ENCODE peak calls at places on chromosomes 4 and X, in four cellular contexts. One of them, this sample, is unnamed. For H3K4me1, the result is how much of the 10 kb centered on the place peaks cover.

GRCh38 chrX:120761810-120762209 is 113.9 kb downstream of the CT47B1 start:
- DNase-seq in cardiac muscle cell: no peak
- DNase-seq in hepatocyte: no peak
- DNase-seq in upper lobe of left lung: no peak
- DNase-seq in this sample: no peak

GRCh38 chrX:133005038-133005437 is 46.6 kb upstream of the HS6ST2 start:
- DNase-seq in hepatocyte: peak
- DNase-seq in upper lobe of left lung: no peak
- DNase-seq in cardiac muscle cell: peak
- DNase-seq in this sample: no peak

GRCh38 chr4:162075691-162076090 is 88.1 kb downstream of the FSTL5 start:
- DNase-seq in upper lobe of left lung: no peak
- DNase-seq in hepatocyte: no peak
- DNase-seq in cardiac muscle cell: no peak
- DNase-seq in this sample: no peak

GRCh38 chrX:3820170-3820569 is 106.7 kb upstream of the PRKX start:
- DNase-seq in upper lobe of left lung: no peak
- DNase-seq in hepatocyte: peak
- DNase-seq in cardiac muscle cell: no peak
- DNase-seq in this sample: no peak

GRCh38 chr4:183797041-183797444 is 108.1 kb upstream of the STOX2 start:
- DNase-seq in upper lobe of left lung: peak
- DNase-seq in hepatocyte: peak
- DNase-seq in cardiac muscle cell: peak
- DNase-seq in this sample: no peak

GRCh38 chr4:118762753-118763477 is 73.0 kb downstream of the SEC24D start:
- DNase-seq in cardiac muscle cell: no peak
- DNase-seq in upper lobe of left lung: no peak
- DNase-seq in hepatocyte: no peak
- DNase-seq in this sample: no peak

GRCh38 chr4:189033801-189034347 is 894.6 kb downstream of the TRIML1 start:
- DNase-seq in upper lobe of left lung: no peak
- DNase-seq in hepatocyte: no peak
- DNase-seq in cardiac muscle cell: no peak
- DNase-seq in this sample: no peak

GRCh38 chr4:113384600-113384999 is 335.1 kb downstream of the ANK2 start:
- DNase-seq in upper lobe of left lung: no peak
- DNase-seq in hepatocyte: no peak
- DNase-seq in cardiac muscle cell: no peak
- DNase-seq in this sample: no peak

GRCh38 chr4:5710962-5711478 is at the start of gene EVC:
- DNase-seq in upper lobe of left lung: peak
- DNase-seq in hepatocyte: peak
- DNase-seq in cardiac muscle cell: peak
- DNase-seq in this sample: peak

GRCh38 chr4:77193511-77194236 is 36.7 kb downstream of the CCNG2 start:
- DNase-seq in upper lobe of left lung: no peak
- DNase-seq in hepatocyte: no peak
- DNase-seq in cardiac muscle cell: no peak
- DNase-seq in this sample: peak

GRCh38 chr4:80189956-80190671 is 7.2 kb upstream of the PRDM8 start:
- DNase-seq in upper lobe of left lung: peak
- DNase-seq in cardiac muscle cell: no peak
- DNase-seq in hepatocyte: no peak
- DNase-seq in this sample: no peak

GRCh38 chr4:105246712-105247111 is 100.0 kb downstream of the TET2 start:
- DNase-seq in cardiac muscle cell: no peak
- DNase-seq in upper lobe of left lung: no peak
- DNase-seq in hepatocyte: no peak
- DNase-seq in this sample: no peak

GRCh38 chr4:91243132-91243531 is 1060.6 kb upstream of the GRID2 start:
- DNase-seq in hepatocyte: peak
- DNase-seq in cardiac muscle cell: no peak
- DNase-seq in upper lobe of left lung: no peak
- DNase-seq in this sample: no peak

GRCh38 chr4:188175288-188175687 is 36.0 kb downstream of the TRIML1 start:
- DNase-seq in upper lobe of left lung: no peak
- DNase-seq in hepatocyte: no peak
- DNase-seq in cardiac muscle cell: no peak
- DNase-seq in this sample: no peak

GRCh38 chr4:73815145-73815544 is 21.3 kb upstream of the CXCL6 start:
- DNase-seq in upper lobe of left lung: no peak
- DNase-seq in hepatocyte: no peak
- DNase-seq in cardiac muscle cell: no peak
- DNase-seq in this sample: no peak

GRCh38 chrX:132853040-132853439 is 105.4 kb downstream of the HS6ST2 start:
- DNase-seq in cardiac muscle cell: no peak
- DNase-seq in upper lobe of left lung: no peak
- DNase-seq in hepatocyte: no peak
- DNase-seq in this sample: no peak

GRCh38 chr4:176425035-176425434 is 105.3 kb downstream of the SPCS3 start:
- DNase-seq in cardiac muscle cell: no peak
- DNase-seq in upper lobe of left lung: no peak
- DNase-seq in hepatocyte: no peak
- DNase-seq in this sample: no peak

GRCh38 chr4:117085185-117085701 is at the start of gene TRAM1L1:
- DNase-seq in cardiac muscle cell: peak
- DNase-seq in upper lobe of left lung: peak
- DNase-seq in hepatocyte: peak
- DNase-seq in this sample: peak

GRCh38 chrX:71911023-71911730 is 532 bp downstream of the NHSL2 start:
- DNase-seq in cardiac muscle cell: peak
- DNase-seq in upper lobe of left lung: peak
- DNase-seq in hepatocyte: peak
- DNase-seq in this sample: no peak

GRCh38 chr4:182978152-182978827 is 61.1 kb upstream of the DCTD start:
- DNase-seq in cardiac muscle cell: no peak
- DNase-seq in upper lobe of left lung: no peak
- DNase-seq in hepatocyte: no peak
- DNase-seq in this sample: no peak

GRCh38 chr4:661856-662761 is 12.0 kb downstream of the ATP5ME start:
- DNase-seq in upper lobe of left lung: peak
- DNase-seq in cardiac muscle cell: no peak
- DNase-seq in hepatocyte: no peak
- DNase-seq in this sample: no peak

GRCh38 chr4:62004881-62005280 is 804.8 kb downstream of the ADGRL3 start:
- DNase-seq in upper lobe of left lung: no peak
- DNase-seq in hepatocyte: no peak
- DNase-seq in cardiac muscle cell: no peak
- DNase-seq in this sample: no peak

GRCh38 chr4:122836941-122837340 is 10.3 kb downstream of the FGF2 start:
- DNase-seq in upper lobe of left lung: no peak
- DNase-seq in cardiac muscle cell: no peak
- DNase-seq in hepatocyte: no peak
- DNase-seq in this sample: no peak

DNA sequence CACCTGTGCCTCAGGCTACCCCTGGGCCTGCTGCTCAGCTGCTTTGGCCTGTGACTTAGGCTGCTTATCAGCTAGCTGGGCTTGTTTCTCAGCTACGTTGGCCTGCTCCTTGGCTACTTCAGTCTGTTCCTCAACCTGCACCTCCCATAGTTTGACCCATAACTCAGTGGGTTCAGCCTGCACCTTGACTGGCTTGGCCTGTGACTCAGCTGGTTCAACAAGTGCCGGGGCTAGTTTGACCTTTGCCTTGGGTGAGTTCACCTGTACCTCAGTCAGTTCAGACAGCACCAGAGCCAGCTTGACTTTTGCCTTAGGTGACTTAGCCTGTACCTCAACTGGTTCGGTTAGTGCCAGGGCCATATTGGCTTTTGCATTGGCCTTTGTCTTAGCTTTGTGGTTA is 171.2 kb downstream of the MSN start:
- DNase-seq in upper lobe of left lung: no peak
- DNase-seq in cardiac muscle cell: no peak
- DNase-seq in hepatocyte: no peak
- DNase-seq in this sample: no peak
- TF ChIP-seq CTCF in upper lobe of left lung: no peak
- TF ChIP-seq CTCF in cardiac muscle cell: no peak
- TF ChIP-seq CTCF in hepatocyte: no peak
- TF ChIP-seq CTCF in this sample: no peak

GRCh38 chr4:87363552-87363951 is 27.4 kb downstream of the HSD17B11 start:
- DNase-seq in upper lobe of left lung: no peak
- DNase-seq in hepatocyte: no peak
- DNase-seq in cardiac muscle cell: no peak
- DNase-seq in this sample: no peak
- H3K4me1 ChIP-seq in upper lobe of left lung: under half
- H3K4me1 ChIP-seq in hepatocyte: under half
- H3K4me1 ChIP-seq in cardiac muscle cell: under half
- H3K4me1 ChIP-seq in this sample: under half

DNA sequence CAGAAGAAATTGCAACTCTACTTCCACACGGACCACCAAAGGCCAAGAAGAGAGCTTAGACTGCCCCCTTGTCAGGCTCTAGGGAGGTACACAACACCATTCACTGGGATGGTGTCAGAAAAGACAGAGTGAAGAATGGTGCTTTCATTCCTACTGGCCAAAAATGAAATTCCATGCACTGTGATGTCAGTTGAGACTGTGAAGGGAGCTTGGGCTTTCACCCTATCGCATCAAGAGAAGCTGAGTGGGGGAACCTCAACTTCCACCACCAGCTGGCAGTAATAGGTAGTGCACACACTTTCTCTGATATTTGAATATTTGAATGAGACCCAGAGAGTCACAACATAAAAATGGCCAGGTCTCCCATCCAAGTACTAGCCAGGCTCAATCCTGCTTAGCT is 65.9 kb downstream of the ZNF711 start:
- DNase-seq in cardiac muscle cell: no peak
- DNase-seq in hepatocyte: no peak
- DNase-seq in upper lobe of left lung: no peak
- DNase-seq in this sample: no peak
- TF ChIP-seq CTCF in cardiac muscle cell: no peak
- TF ChIP-seq CTCF in hepatocyte: no peak
- TF ChIP-seq CTCF in upper lobe of left lung: no peak
- TF ChIP-seq CTCF in this sample: no peak

GRCh38 chr4:15682790-15683495 is 1.3 kb downstream of the FAM200B start:
- DNase-seq in upper lobe of left lung: no peak
- DNase-seq in cardiac muscle cell: no peak
- DNase-seq in hepatocyte: no peak
- DNase-seq in this sample: no peak

GRCh38 chr4:15682340-15682725 is 706 bp downstream of the FAM200B start:
- DNase-seq in upper lobe of left lung: no peak
- DNase-seq in hepatocyte: no peak
- DNase-seq in cardiac muscle cell: no peak
- DNase-seq in this sample: no peak

GRCh38 chr4:15684498-15684897 is 2.9 kb downstream of the FAM200B start:
- DNase-seq in hepatocyte: no peak
- DNase-seq in upper lobe of left lung: no peak
- DNase-seq in cardiac muscle cell: no peak
- DNase-seq in this sample: no peak

GRCh38 chr4:15681067-15681371 is 608 bp upstream of the FAM200B start:
- DNase-seq in hepatocyte: no peak
- DNase-seq in upper lobe of left lung: no peak
- DNase-seq in cardiac muscle cell: no peak
- DNase-seq in this sample: no peak

DNA sequence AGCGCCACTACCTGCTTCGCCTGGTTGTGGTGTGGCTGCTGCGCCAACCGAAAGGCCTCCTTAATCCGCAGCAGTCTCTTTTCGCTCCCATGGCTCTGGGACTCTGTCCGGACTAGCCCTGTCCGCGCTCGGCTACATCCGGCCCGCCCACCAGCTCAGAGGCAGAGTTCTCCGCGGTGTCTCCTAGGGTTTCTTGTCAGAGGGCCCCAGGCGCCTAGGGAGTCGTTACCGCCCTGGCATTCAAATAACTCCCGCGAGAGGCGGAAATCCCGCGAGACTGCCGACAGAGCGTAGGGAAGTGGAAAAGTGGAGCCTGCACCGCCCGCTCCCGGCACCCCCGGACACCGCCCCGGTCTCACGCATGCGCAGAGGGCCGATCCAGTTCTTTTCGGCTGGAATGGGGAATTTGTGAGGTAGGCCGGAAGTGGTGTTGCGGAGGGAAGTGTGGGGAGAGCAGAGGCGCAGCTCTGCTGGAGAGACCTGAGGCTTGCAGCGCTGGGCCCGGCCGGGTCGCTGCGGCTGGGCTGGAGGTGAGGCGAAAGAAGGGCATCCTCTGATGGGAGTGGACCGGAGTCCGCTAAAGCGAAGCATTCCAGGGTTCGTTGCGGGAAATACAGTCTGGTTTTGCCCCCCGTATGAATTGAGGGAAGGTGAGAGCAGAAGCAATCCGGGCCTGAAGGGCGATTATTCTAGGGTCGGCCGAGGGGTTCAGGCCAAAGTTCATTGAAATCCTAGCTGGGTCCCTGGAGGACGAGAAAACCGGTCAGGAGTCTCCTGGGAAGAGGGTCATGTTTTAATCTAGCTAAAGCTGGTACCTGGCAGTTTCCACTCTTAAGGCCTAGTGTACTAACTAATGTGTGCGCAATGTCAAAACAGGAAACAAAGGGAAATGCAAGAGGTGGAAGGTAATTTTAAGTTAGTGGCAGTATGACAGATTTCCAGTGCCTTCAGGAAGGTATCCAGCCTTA is at the start of gene FAM200B:
- DNase-seq in cardiac muscle cell: peak
- DNase-seq in hepatocyte: peak
- DNase-seq in upper lobe of left lung: peak
- DNase-seq in this sample: peak
- H3K4me1 ChIP-seq in cardiac muscle cell: under half
- H3K4me1 ChIP-seq in hepatocyte: under half
- H3K4me1 ChIP-seq in upper lobe of left lung: under half
- H3K4me1 ChIP-seq in this sample: under half

GRCh38 chr4:180456928-180457327 is 1786.3 kb upstream of the TENM3 start:
- DNase-seq in upper lobe of left lung: no peak
- DNase-seq in cardiac muscle cell: no peak
- DNase-seq in hepatocyte: no peak
- DNase-seq in this sample: no peak
- TF ChIP-seq CTCF in upper lobe of left lung: no peak
- TF ChIP-seq CTCF in cardiac muscle cell: no peak
- TF ChIP-seq CTCF in hepatocyte: no peak
- TF ChIP-seq CTCF in this sample: no peak

DNA sequence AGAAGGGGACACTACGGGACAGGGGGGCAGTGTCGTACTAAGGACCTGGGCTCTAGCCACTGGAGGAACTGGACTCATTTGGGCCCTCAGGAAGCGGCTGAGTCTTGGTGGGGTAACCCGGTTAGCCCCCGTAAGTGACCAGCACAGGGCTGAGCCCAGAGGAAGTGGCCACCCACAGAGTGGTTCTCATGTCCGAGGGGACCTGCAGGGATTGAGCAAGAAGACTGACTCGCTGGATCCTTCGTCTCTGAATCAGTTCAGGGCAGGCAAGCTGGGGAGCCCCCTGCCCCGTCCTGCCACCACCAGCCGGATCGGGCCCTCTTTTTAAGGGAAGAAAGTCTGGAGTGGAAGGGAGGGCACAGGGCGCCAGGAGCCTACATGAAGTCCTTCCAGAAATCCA is 719 bp upstream of the BGN start:
- DNase-seq in upper lobe of left lung: no peak
- DNase-seq in cardiac muscle cell: no peak
- DNase-seq in hepatocyte: no peak
- DNase-seq in this sample: no peak
- H3K4me1 ChIP-seq in upper lobe of left lung: under half
- H3K4me1 ChIP-seq in cardiac muscle cell: under half
- H3K4me1 ChIP-seq in hepatocyte: under half
- H3K4me1 ChIP-seq in this sample: under half

GRCh38 chr4:94304365-94304971 is 38.2 kb downstream of the HPGDS start:
- DNase-seq in hepatocyte: peak
- DNase-seq in upper lobe of left lung: no peak
- DNase-seq in cardiac muscle cell: peak
- DNase-seq in this sample: no peak

GRCh38 chr4:94298725-94299252 is 43.8 kb downstream of the HPGDS start:
- DNase-seq in cardiac muscle cell: no peak
- DNase-seq in upper lobe of left lung: no peak
- DNase-seq in hepatocyte: peak
- DNase-seq in this sample: no peak
- TF ChIP-seq CTCF in cardiac muscle cell: no peak
- TF ChIP-seq CTCF in upper lobe of left lung: no peak
- TF ChIP-seq CTCF in hepatocyte: no peak
- TF ChIP-seq CTCF in this sample: no peak

This sample was measured in mucosa of descending colon.